ENCODE peak calls at places on chromosomes 7 and 10, in six cellular contexts. O is left ventricle myocardium inferior, F is fibroblast of lung, M is IMR-90, T is mammary epithelial cell, P is cardiac muscle cell. X is an unnamed sample.
A peak's percentile ranks its signal among the peaks of the same experiment; 100 is the strongest.

GRCh38 chr7:73613954-73614735 is 10.2 kb downstream of the MLXIPL start:
- DNase-seq in O (no peak), F (no peak), M (no peak), T (peak; percentile 56), P (no peak), X (no peak)

GRCh38 chr7:44881066-44881600 is 4.2 kb downstream of the PURB start:
- DNase-seq in O (no peak), F (no peak), M (no peak), T (no peak), P (no peak), X (no peak)

GRCh38 chr7:128865996-128866877 is 3.6 kb downstream of the ATP6V1F start:
- DNase-seq in O (no peak), F (no peak), M (no peak), T (no peak), P (no peak), X (no peak)

GRCh38 chr7:103988468-103989199 is 824 bp downstream of the RELN start:
- DNase-seq in O (no peak), F (peak; percentile 4), M (no peak), T (peak; percentile 5), P (peak; percentile 46), X (peak; percentile 22)

GRCh38 chr7:131608112-131608498 is 51.7 kb upstream of the PODXL start:
- DNase-seq in O (no peak), F (no peak), M (no peak), T (no peak), P (peak; percentile 43), X (no peak)

GRCh38 chr10:3995302-3996210 is 210.5 kb upstream of the KLF6 start:
- DNase-seq in O (no peak), F (peak; percentile 51), M (peak; percentile 88), T (peak; percentile 69), P (no peak), X (no peak)

GRCh38 chr10:3137958-3138726 is 34.4 kb downstream of the PITRM1 start:
- DNase-seq in O (no peak), F (no peak), M (no peak), T (no peak), P (no peak), X (no peak)

GRCh38 chr7:65233409-65234034 is 140.1 kb upstream of the ZNF92 start:
- DNase-seq in O (no peak), F (no peak), M (no peak), T (no peak), P (no peak), X (no peak)

GRCh38 chr7:114879554-114879953 is 42.3 kb upstream of the MDFIC start:
- DNase-seq in O (no peak), F (peak; percentile 87), M (peak; percentile 81), T (no peak), P (no peak), X (no peak)

GRCh38 chr7:79810945-79811344 is 323.7 kb upstream of the GNAI1 start:
- DNase-seq in O (no peak), F (peak; percentile 23), M (peak; percentile 45), T (no peak), P (no peak), X (no peak)

GRCh38 chr7:79806161-79806734 is 328.4 kb upstream of the GNAI1 start:
- DNase-seq in O (no peak), F (peak; percentile 62), M (peak; percentile 42), T (peak; percentile 8), P (no peak), X (no peak)
- TF ChIP-seq CTCF in O (peak; percentile 21), F (peak; percentile 61), M (peak; percentile 60), T (peak; percentile 29), P (peak; percentile 54), X (no peak)

DNA sequence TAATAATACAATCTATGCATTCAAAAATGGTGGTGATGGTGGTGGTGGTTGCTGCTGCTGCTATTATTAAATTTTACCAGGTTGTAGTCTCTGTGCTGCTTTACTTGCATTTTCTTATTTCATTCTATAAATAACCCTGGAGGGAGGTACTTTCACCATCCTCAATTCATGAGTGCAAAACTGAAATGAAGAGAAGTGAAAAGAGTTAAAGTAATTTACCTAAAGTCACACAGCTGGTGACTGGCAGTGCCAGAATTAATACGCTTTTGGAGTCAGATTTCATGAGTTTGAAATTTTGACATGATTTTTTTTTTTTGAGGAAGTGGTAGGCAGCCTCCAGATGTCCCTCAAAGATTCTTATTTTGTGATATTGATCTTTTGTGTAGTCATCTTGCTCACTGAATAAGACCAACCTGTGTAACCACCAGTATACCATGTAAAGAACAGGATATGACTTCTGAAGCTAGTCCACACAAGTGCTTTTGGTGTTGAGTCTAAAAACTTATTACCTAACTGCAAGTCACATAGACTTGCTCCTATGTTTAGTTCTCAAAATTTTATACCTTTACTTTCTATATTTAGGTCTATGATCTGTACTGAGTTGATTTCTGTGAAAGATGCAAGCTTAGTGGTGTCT is 218.8 kb downstream of the ZWINT start:
- DNase-seq in O (no peak), F (no peak), M (no peak), T (no peak), P (no peak), X (no peak)
- H3K27ac ChIP-seq in O (no peak overlapping the region), F (no peak overlapping the region), M (no peak overlapping the region), T (no peak overlapping the region), P (no peak overlapping the region), X (no peak overlapping the region)

GRCh38 chr10:123154092-123154942 is at the start of gene BUB3:
- DNase-seq in O (peak; percentile 98), F (peak; percentile 99), M (peak; percentile 100), T (peak; percentile 99), P (peak; percentile 100), X (peak; percentile 100)
- TF ChIP-seq CTCF in O (peak; percentile 59), F (peak; percentile 28), M (no peak), T (no peak), P (no peak), X (no peak)

GRCh38 chr7:111508387-111508786 is 53.9 kb downstream of the IMMP2L start:
- DNase-seq in O (no peak), F (no peak), M (no peak), T (no peak), P (no peak), X (no peak)
- H3K27ac ChIP-seq in O (no peak overlapping the region), F (no peak overlapping the region), M (no peak overlapping the region), T (no peak overlapping the region), P (no peak overlapping the region), X (no peak overlapping the region)

DNA sequence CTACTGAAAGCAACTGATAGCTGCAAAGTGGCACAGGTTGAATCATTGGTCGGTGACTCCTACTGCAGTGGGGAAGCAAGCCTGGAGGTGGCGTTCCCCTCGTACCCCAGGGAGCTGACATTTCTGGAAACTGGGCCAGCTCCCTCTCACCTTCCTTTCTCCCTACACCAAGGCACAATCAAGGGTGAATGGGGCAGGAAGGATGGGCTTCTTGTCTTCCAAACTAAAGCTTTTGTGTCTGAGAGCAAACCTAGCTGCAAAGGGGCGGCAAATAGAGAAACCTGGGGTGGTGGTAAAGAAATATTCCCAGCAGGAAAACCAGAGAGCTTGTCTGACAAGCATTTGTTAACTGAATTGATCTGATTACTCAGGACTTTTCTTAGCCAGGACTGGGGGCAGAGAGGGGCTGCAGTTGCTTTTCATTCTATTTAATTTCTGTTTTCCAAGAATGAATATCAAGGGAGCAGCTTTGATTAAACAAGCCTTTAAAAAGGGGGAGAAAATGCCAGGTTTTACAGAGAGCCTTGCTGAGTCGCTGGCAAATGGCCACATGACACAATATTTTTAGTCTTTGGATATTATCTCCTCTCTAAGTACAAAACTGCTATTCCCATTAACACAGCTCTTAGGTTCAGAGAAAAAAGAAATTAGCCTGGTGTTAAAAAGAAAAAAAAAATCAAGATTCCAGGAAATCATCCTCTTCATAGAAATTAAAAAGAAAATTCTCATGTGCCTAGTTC is 27.8 kb downstream of the CDHR3 start:
- DNase-seq in O (no peak), F (peak; percentile 27), M (no peak), T (no peak), P (peak; percentile 30), X (peak; percentile 69)
- TF ChIP-seq CTCF in O (no peak), F (no peak), M (no peak), T (no peak), P (peak; percentile 12), X (no peak)

GRCh38 chr10:76353124-76353851 is 921.9 kb downstream of the LRMDA start:
- DNase-seq in O (no peak), F (no peak), M (no peak), T (no peak), P (peak; percentile 83), X (no peak)

GRCh38 chr10:76354921-76355320 is 923.5 kb downstream of the LRMDA start:
- DNase-seq in O (no peak), F (no peak), M (no peak), T (no peak), P (no peak), X (no peak)

GRCh38 chr10:76354349-76354748 is 922.9 kb downstream of the LRMDA start:
- DNase-seq in O (no peak), F (peak; percentile 66), M (no peak), T (no peak), P (no peak), X (no peak)

GRCh38 chr10:76350583-76350982 is 919.2 kb downstream of the LRMDA start:
- DNase-seq in O (no peak), F (peak; percentile 46), M (no peak), T (peak; percentile 23), P (no peak), X (no peak)

DNA sequence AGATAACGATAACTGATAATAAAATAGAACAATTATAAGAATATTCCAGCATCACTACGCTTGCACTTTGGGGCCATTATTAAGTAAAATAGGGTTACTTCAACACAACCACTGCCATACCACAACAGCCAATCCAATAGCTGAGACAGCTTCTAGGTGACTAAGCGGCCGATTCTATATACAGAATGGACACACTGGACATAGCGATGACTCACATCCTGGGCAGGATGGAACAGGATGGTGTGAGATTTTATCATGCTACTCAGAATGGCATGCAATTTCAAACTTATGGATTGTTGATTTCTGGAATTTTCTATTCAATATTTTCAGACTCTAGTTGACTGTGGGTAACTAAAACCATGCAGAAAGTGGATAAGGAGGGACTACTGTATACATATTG is 920.9 kb downstream of the LRMDA start:
- DNase-seq in O (no peak), F (peak; percentile 91), M (peak; percentile 96), T (peak; percentile 94), P (no peak), X (no peak)
- H3K27ac ChIP-seq in O (no peak overlapping the region), F (peak overlapping the region; percentile 35), M (no peak overlapping the region), T (peak overlapping the region; percentile 72), P (no peak overlapping the region), X (no peak overlapping the region)

X was measured in testis.